ENCODE peak calls at places on chromosome 5, in six cellular contexts. N is neural progenitor cell, Q is fibroblast of the aortic adventitia, G is fibroblast of lung, U is breast epithelium, M is adrenal gland. R is an unnamed sample.

GRCh38 chr5:135834639-135835529 is at the start of gene SLC25A48:
- DNase-seq in N (peak), Q (no peak), G (no peak), U (no peak), M (peak), R (no peak)

GRCh38 chr5:177303121-177303924 is at the start of the genes PRELID1 and RAB24:
- DNase-seq in N (peak), Q (peak), G (peak), U (peak), M (peak), R (peak)

GRCh38 chr5:178326054-178326715 is 93.6 kb upstream of the PHYKPL start:
- DNase-seq in N (no peak), Q (no peak), G (peak), U (no peak), M (peak), R (no peak)

GRCh38 chr5:5494489-5495402 is 72.3 kb downstream of the ICE1 start:
- DNase-seq in N (peak), Q (peak), G (peak), U (peak), M (peak), R (peak)

GRCh38 chr5:174151579-174152181 is 106.2 kb downstream of the NSG2 start:
- DNase-seq in N (no peak), Q (no peak), G (no peak), U (no peak), M (peak), R (no peak)

GRCh38 chr5:60844429-60844890 is 391 bp upstream of the ELOVL7 start:
- DNase-seq in N (no peak), Q (peak), G (peak), U (no peak), M (no peak), R (no peak)

GRCh38 chr5:108919591-108920326 is 172.1 kb downstream of the FER start:
- DNase-seq in N (no peak), Q (peak), G (peak), U (no peak), M (no peak), R (no peak)

GRCh38 chr5:57735754-57736153 is 253.1 kb upstream of the ACTBL2 start:
- DNase-seq in N (no peak), Q (peak), G (peak), U (no peak), M (no peak), R (peak)

GRCh38 chr5:131550606-131551005 is 84.4 kb downstream of the RAPGEF6 start:
- DNase-seq in N (no peak), Q (no peak), G (no peak), U (no peak), M (no peak), R (no peak)

GRCh38 chr5:143560378-143560777 is 156.9 kb upstream of the NR3C1 start:
- DNase-seq in N (no peak), Q (no peak), G (no peak), U (no peak), M (no peak), R (no peak)

GRCh38 chr5:58497956-58498942 is 7.0 kb downstream of the GAPT start:
- DNase-seq in N (peak), Q (peak), G (peak), U (no peak), M (peak), R (peak)

GRCh38 chr5:177339107-177339638 is 12.3 kb downstream of the LMAN2 start:
- DNase-seq in N (no peak), Q (no peak), G (no peak), U (no peak), M (no peak), R (no peak)

GRCh38 chr5:151624486-151624885 is 33.4 kb upstream of the FAT2 start:
- DNase-seq in N (peak), Q (peak), G (no peak), U (no peak), M (no peak), R (no peak)

GRCh38 chr5:34789021-34789531 is 49.9 kb upstream of the TTC23L start:
- DNase-seq in N (no peak), Q (peak), G (peak), U (peak), M (peak), R (peak)

GRCh38 chr5:118903010-118903409 is 85.3 kb downstream of the DTWD2 start:
- DNase-seq in N (no peak), Q (no peak), G (peak), U (no peak), M (no peak), R (no peak)

GRCh38 chr5:43152946-43153345 is 32.2 kb downstream of the ZNF131 start:
- DNase-seq in N (no peak), Q (peak), G (peak), U (no peak), M (no peak), R (peak)

GRCh38 chr5:150511641-150512367 is 3.9 kb downstream of the NDST1 start:
- DNase-seq in N (peak), Q (peak), G (peak), U (no peak), M (no peak), R (peak)

GRCh38 chr5:75319636-75320035 is 17.4 kb upstream of the HMGCR start:
- DNase-seq in N (no peak), Q (no peak), G (no peak), U (no peak), M (no peak), R (no peak)

GRCh38 chr5:92369587-92369986 is 986.5 kb upstream of the ARRDC3 start:
- DNase-seq in N (no peak), Q (no peak), G (no peak), U (no peak), M (no peak), R (no peak)

GRCh38 chr5:5025774-5026406 is 114.2 kb upstream of the ADAMTS16 start:
- DNase-seq in N (no peak), Q (peak), G (no peak), U (no peak), M (no peak), R (no peak)

GRCh38 chr5:26737763-26738162 is 300.6 kb downstream of the CDH9 start:
- DNase-seq in N (no peak), Q (no peak), G (no peak), U (no peak), M (no peak), R (no peak)

GRCh38 chr5:21807953-21808352 is 1045.2 kb downstream of the CDH12 start:
- DNase-seq in N (no peak), Q (no peak), G (peak), U (no peak), M (no peak), R (peak)

GRCh38 chr5:94994465-94994996 is 290.4 kb downstream of the MCTP1 start:
- DNase-seq in N (peak), Q (no peak), G (no peak), U (no peak), M (no peak), R (no peak)

GRCh38 chr5:118788351-118788750 is 200.0 kb downstream of the DTWD2 start:
- DNase-seq in N (no peak), Q (no peak), G (no peak), U (no peak), M (no peak), R (no peak)

GRCh38 chr5:128350705-128351104 is 187.3 kb downstream of the FBN2 start:
- DNase-seq in N (no peak), Q (no peak), G (no peak), U (no peak), M (no peak), R (no peak)

GRCh38 chr5:85590764-85591163 is 1027.0 kb upstream of the COX7C start:
- DNase-seq in N (no peak), Q (no peak), G (no peak), U (no peak), M (no peak), R (no peak)

GRCh38 chr5:144048254-144048856 is 122.1 kb downstream of the YIPF5 start:
- DNase-seq in N (no peak), Q (peak), G (no peak), U (no peak), M (no peak), R (no peak)

GRCh38 chr5:169431386-169431785 is 130.4 kb upstream of the SLIT3 start:
- DNase-seq in N (no peak), Q (peak), G (peak), U (no peak), M (no peak), R (no peak)

GRCh38 chr5:125153231-125153630 is 406.8 kb upstream of the ZNF608 start:
- DNase-seq in N (no peak), Q (no peak), G (no peak), U (no peak), M (no peak), R (no peak)

GRCh38 chr5:61299254-61299653 is 32.8 kb upstream of the ZSWIM6 start:
- DNase-seq in N (no peak), Q (no peak), G (peak), U (peak), M (no peak), R (peak)

GRCh38 chr5:79436224-79436623 is 77.7 kb downstream of the HOMER1 start:
- DNase-seq in N (no peak), Q (peak), G (peak), U (no peak), M (no peak), R (peak)

GRCh38 chr5:156838966-156839365 is 11.1 kb upstream of the PPP1R2B start:
- DNase-seq in N (no peak), Q (no peak), G (no peak), U (no peak), M (no peak), R (no peak)

GRCh38 chr5:102916114-102916513 is 161.0 kb downstream of the PAM start:
- DNase-seq in N (no peak), Q (peak), G (peak), U (no peak), M (no peak), R (no peak)

GRCh38 chr5:144428326-144428725 is 257.7 kb downstream of the KCTD16 start:
- DNase-seq in N (no peak), Q (no peak), G (no peak), U (no peak), M (no peak), R (no peak)

GRCh38 chr5:34598177-34598794 is 57.8 kb upstream of the RAI14 start:
- DNase-seq in N (no peak), Q (peak), G (peak), U (no peak), M (peak), R (peak)

GRCh38 chr5:14946813-14947640 is 75.4 kb upstream of the ANKH start:
- DNase-seq in N (peak), Q (no peak), G (peak), U (no peak), M (no peak), R (no peak)

GRCh38 chr5:167594750-167595149 is 696.7 kb upstream of the WWC1 start:
- DNase-seq in N (no peak), Q (no peak), G (no peak), U (no peak), M (no peak), R (no peak)

GRCh38 chr5:6399978-6400910 is 21.9 kb upstream of the MED10 start:
- DNase-seq in N (no peak), Q (peak), G (peak), U (no peak), M (no peak), R (peak)

GRCh38 chr5:149801307-149801985 is 71.3 kb downstream of the PPARGC1B start:
- DNase-seq in N (no peak), Q (no peak), G (no peak), U (no peak), M (no peak), R (no peak)

GRCh38 chr5:95530441-95530840 is 24.3 kb downstream of the SKIC3 start:
- DNase-seq in N (no peak), Q (peak), G (peak), U (no peak), M (peak), R (peak)

DNA sequence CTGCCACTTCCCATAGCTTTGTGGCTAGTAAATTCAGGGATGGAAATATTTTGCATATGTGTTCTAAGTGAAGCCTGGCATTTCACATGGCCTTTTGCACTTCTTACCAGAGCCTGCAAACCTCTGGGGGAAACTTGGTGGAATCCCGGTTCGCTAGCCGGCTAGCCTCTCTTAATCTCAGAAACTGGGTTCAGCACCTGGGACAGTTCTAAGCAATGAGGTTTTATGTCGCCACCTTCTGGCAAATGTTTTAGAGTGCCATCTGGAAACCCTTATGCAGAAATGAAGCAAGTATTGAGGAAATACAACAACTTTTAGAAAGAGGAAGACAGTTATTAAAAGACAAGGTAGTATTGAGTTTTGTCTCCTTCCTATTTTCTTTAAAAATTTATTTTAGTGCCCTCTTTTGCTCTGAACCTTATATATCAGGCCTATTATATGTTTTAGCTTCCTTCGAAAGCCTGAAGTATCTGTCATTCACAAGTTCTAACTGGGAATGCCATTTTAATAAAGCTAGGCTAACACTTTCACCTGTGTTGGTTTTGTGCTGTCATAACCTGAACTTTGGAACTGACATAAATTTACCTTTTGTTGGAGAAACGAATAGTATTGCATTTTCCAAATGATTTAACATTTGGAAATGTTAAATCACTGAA is 963 bp upstream of the HTR1A start:
- DNase-seq in N (peak), Q (peak), G (peak), U (no peak), M (peak), R (peak)
- TF ChIP-seq CTCF in N (peak), Q (peak), G (peak), U (peak), M (peak), R (peak)

GRCh38 chr5:39422036-39422606 is 2.7 kb downstream of the DAB2 start:
- DNase-seq in N (no peak), Q (peak), G (no peak), U (no peak), M (no peak), R (no peak)
- H3K4me3 ChIP-seq in N (no peak), Q (peak), G (peak), U (peak), M (peak), R (peak)

GRCh38 chr5:140178082-140178410 is 3.1 kb downstream of the CYSTM1 start:
- DNase-seq in N (no peak), Q (no peak), G (no peak), U (no peak), M (peak), R (no peak)

GRCh38 chr5:140174472-140175366 is at the start of gene CYSTM1:
- DNase-seq in N (peak), Q (peak), G (peak), U (peak), M (peak), R (peak)

GRCh38 chr5:140176028-140176382 is 1.0 kb downstream of the CYSTM1 start:
- DNase-seq in N (no peak), Q (no peak), G (no peak), U (no peak), M (no peak), R (no peak)

GRCh38 chr5:140174014-140174413 is 974 bp upstream of the CYSTM1 start:
- DNase-seq in N (no peak), Q (no peak), G (no peak), U (no peak), M (no peak), R (no peak)

GRCh38 chr5:140175367-140176027 is 509 bp downstream of the CYSTM1 start:
- DNase-seq in N (peak), Q (peak), G (peak), U (peak), M (peak), R (peak)
- TF ChIP-seq CTCF in N (peak), Q (peak), G (no peak), U (no peak), M (peak), R (peak)

GRCh38 chr5:175797521-175798038 is 73.8 kb upstream of the CPLX2 start:
- DNase-seq in N (peak), Q (no peak), G (no peak), U (no peak), M (peak), R (no peak)
- H3K4me3 ChIP-seq in N (peak), Q (no peak), G (peak), U (peak), M (no peak), R (no peak)

GRCh38 chr5:132753135-132753987 is 6.1 kb downstream of the CCNI2 start:
- DNase-seq in N (peak), Q (no peak), G (no peak), U (peak), M (peak), R (no peak)
- TF ChIP-seq CTCF in N (peak), Q (peak), G (peak), U (no peak), M (no peak), R (peak)

GRCh38 chr5:65190328-65191053 is 291.2 kb downstream of the ADAMTS6 start:
- DNase-seq in N (no peak), Q (peak), G (peak), U (no peak), M (no peak), R (peak)

GRCh38 chr5:65186646-65187227 is 295.0 kb downstream of the ADAMTS6 start:
- DNase-seq in N (no peak), Q (peak), G (no peak), U (no peak), M (no peak), R (peak)

GRCh38 chr5:65184780-65185179 is 296.9 kb downstream of the ADAMTS6 start:
- DNase-seq in N (peak), Q (no peak), G (no peak), U (no peak), M (no peak), R (no peak)

GRCh38 chr5:65185468-65185867 is 296.3 kb downstream of the ADAMTS6 start:
- DNase-seq in N (no peak), Q (no peak), G (no peak), U (no peak), M (no peak), R (peak)
- H3K4me3 ChIP-seq in N (no peak), Q (no peak), G (no peak), U (no peak), M (no peak), R (no peak)

GRCh38 chr5:159319363-159319762 is 10.9 kb downstream of the IL12B start:
- DNase-seq in N (no peak), Q (no peak), G (no peak), U (no peak), M (no peak), R (no peak)

GRCh38 chr5:159319822-159320221 is 10.5 kb downstream of the IL12B start:
- DNase-seq in N (no peak), Q (no peak), G (no peak), U (no peak), M (no peak), R (no peak)

GRCh38 chr5:159324986-159325385 is 5.3 kb downstream of the IL12B start:
- DNase-seq in N (no peak), Q (no peak), G (no peak), U (no peak), M (no peak), R (no peak)

GRCh38 chr5:159324097-159324760 is 6.1 kb downstream of the IL12B start:
- DNase-seq in N (no peak), Q (peak), G (peak), U (no peak), M (no peak), R (peak)

GRCh38 chr5:159322180-159322579 is 8.1 kb downstream of the IL12B start:
- DNase-seq in N (no peak), Q (no peak), G (no peak), U (no peak), M (no peak), R (no peak)
- TF ChIP-seq CTCF in N (no peak), Q (no peak), G (no peak), U (no peak), M (no peak), R (no peak)

DNA sequence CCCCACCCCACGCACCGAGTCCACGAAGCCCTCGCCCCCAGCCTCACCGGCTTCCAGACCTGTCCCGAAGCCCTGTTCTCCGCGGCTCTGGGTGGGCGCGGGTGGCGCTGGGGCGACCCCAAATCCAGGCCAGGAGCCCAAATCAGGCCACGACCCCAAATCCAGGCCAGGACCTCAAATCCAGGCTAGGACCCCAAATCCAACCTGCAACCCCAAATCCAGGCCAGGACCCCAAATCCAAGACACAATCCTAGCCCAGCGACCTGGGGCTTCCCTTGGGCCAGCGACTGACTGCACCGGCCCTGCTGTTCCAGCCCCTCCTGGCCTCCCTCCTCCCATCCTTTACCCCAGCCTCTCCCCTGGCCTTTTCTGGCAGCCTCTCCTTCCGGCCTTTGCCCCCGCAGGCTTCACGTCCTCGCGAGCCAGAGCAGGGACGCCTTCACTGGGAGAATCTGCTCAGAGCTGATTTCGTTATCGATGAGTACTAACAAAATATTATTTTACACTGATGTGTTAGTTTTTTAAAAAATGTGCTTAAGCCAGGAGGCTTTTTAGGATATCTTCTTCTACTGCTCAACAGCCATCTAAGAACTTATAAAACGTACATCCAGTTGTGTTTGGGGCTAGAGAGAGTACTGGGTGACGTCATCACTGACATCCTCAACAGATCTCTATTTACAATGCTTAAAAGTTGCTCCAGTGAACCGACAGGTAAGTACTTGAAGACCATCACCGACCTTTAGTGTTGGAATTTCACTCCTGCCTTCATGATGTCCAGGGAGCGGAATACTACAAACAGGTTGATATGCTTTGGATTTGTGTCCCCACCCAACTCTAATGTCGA is 34.7 kb downstream of the TRIP13 start:
- DNase-seq in N (no peak), Q (no peak), G (no peak), U (no peak), M (no peak), R (no peak)
- H3K4me3 ChIP-seq in N (no peak), Q (no peak), G (no peak), U (peak), M (peak), R (no peak)